ENCODE peak calls at places on chromosomes 3 and 15, in four cellular contexts. U is AG10803, T is left ventricle myocardium inferior, W is GM23338. R is an unnamed sample.

GRCh38 chr15:80559320-80559693 is 135.8 kb upstream of the ABHD17C start:
- DNase-seq in U (no peak), T (no peak), W (peak; percentile 20), R (no peak)

GRCh38 chr3:96354742-96355141 is 459.7 kb upstream of the EPHA6 start:
- DNase-seq in U (no peak), T (no peak), W (no peak), R (no peak)

GRCh38 chr3:129016725-129017530 is 15.8 kb downstream of the EFCC1 start:
- DNase-seq in U (no peak), T (peak; percentile 76), W (no peak), R (no peak)

GRCh38 chr15:77506311-77507150 is 85.8 kb downstream of the HMG20A start:
- DNase-seq in U (no peak), T (peak; percentile 82), W (peak; percentile 64), R (no peak)

GRCh38 chr15:77986891-77987764 is 90.4 kb downstream of the TBC1D2B start:
- DNase-seq in U (no peak), T (no peak), W (peak; percentile 55), R (no peak)

GRCh38 chr3:173876476-173876875 is 478.9 kb downstream of the NLGN1 start:
- DNase-seq in U (no peak), T (no peak), W (peak; percentile 34), R (no peak)

GRCh38 chr15:31569836-31570235 is 243.2 kb downstream of the KLF13 start:
- DNase-seq in U (no peak), T (no peak), W (no peak), R (no peak)

GRCh38 chr3:134327594-134327975 is 46.7 kb downstream of the AMOTL2 start:
- DNase-seq in U (peak; percentile 95), T (no peak), W (no peak), R (no peak)

GRCh38 chr15:92650256-92650655 is 5.3 kb downstream of the FAM174B start:
- DNase-seq in U (no peak), T (no peak), W (no peak), R (no peak)

GRCh38 chr3:87437765-87438164 is 161.4 kb upstream of the POU1F1 start:
- DNase-seq in U (peak; percentile 11), T (no peak), W (no peak), R (no peak)
- H3K4me3 ChIP-seq in U (no peak overlapping the region), T (no peak overlapping the region), W (no peak overlapping the region), R (no peak overlapping the region)

GRCh38 chr3:48949376-48949717 is 30.7 kb downstream of the ARIH2 start:
- DNase-seq in U (peak; percentile 44), T (no peak), W (no peak), R (no peak)

GRCh38 chr3:48952510-48953118 is 34.0 kb downstream of the ARIH2 start:
- DNase-seq in U (no peak), T (no peak), W (peak; percentile 85), R (no peak)

GRCh38 chr3:48945432-48945831 is 26.8 kb downstream of the ARIH2 start:
- DNase-seq in U (no peak), T (no peak), W (no peak), R (no peak)

GRCh38 chr3:48945856-48946549 is 27.4 kb downstream of the ARIH2 start:
- DNase-seq in U (no peak), T (no peak), W (no peak), R (no peak)

GRCh38 chr3:48950051-48950450 is 31.4 kb downstream of the ARIH2 start:
- DNase-seq in U (no peak), T (no peak), W (no peak), R (no peak)
- H3K4me3 ChIP-seq in U (no peak overlapping the region), T (peak overlapping the region; percentile 54), W (no peak overlapping the region), R (no peak overlapping the region)

GRCh38 chr3:27713435-27713880 is 8.7 kb downstream of the EOMES start:
- DNase-seq in U (no peak), T (no peak), W (peak; percentile 67), R (no peak)
- H3K4me3 ChIP-seq in U (peak overlapping the region; percentile 66), T (peak overlapping the region; percentile 75), W (peak overlapping the region; percentile 68), R (no peak overlapping the region)

GRCh38 chr3:4302747-4303146 is 422 bp upstream of the SETMAR start:
- DNase-seq in U (no peak), T (no peak), W (no peak), R (no peak)
- H3K4me3 ChIP-seq in U (peak overlapping the region; percentile 87), T (peak overlapping the region; percentile 78), W (peak overlapping the region; percentile 92), R (peak overlapping the region; percentile 98)

GRCh38 chr3:188396251-188396650 is 242.3 kb downstream of the LPP start:
- DNase-seq in U (no peak), T (no peak), W (no peak), R (no peak)
- H3K4me3 ChIP-seq in U (no peak overlapping the region), T (no peak overlapping the region), W (no peak overlapping the region), R (no peak overlapping the region)

GRCh38 chr15:66771351-66771650 is 69.3 kb downstream of the SMAD6 start:
- DNase-seq in U (no peak), T (no peak), W (no peak), R (no peak)

GRCh38 chr15:66772967-66773873 is 71.2 kb downstream of the SMAD6 start:
- DNase-seq in U (peak; percentile 57), T (no peak), W (peak; percentile 19), R (no peak)

GRCh38 chr15:66774001-66774814 is 72.2 kb downstream of the SMAD6 start:
- DNase-seq in U (peak; percentile 77), T (peak; percentile 85), W (peak; percentile 92), R (peak; percentile 21)

GRCh38 chr15:66770518-66771350 is 68.7 kb downstream of the SMAD6 start:
- DNase-seq in U (no peak), T (no peak), W (no peak), R (no peak)

GRCh38 chr15:66772604-66772966 is 70.5 kb downstream of the SMAD6 start:
- DNase-seq in U (no peak), T (no peak), W (no peak), R (no peak)
- H3K4me3 ChIP-seq in U (no peak overlapping the region), T (no peak overlapping the region), W (no peak overlapping the region), R (no peak overlapping the region)

R was measured in Jurkat, Clone E6-1.